ENCODE peak calls at places on chromosomes 13 and 19, in four cellular contexts. J is A549, B is K562, G is HepG2. F is an unnamed sample.

GRCh38 chr19:28446511-28446910 is 766.4 kb downstream of the UQCRFS1 start:
- DNase-seq in J (no peak), B (no peak), G (no peak), F (no peak)

GRCh38 chr19:16447015-16447384 is 24.8 kb downstream of the EPS15L1 start:
- DNase-seq in J (no peak), B (peak), G (peak), F (peak)

GRCh38 chr19:16199275-16199932 is 1.7 kb downstream of the AP1M1 start:
- DNase-seq in J (no peak), B (no peak), G (no peak), F (no peak)

GRCh38 chr19:47110521-47111080 is 3.0 kb downstream of the ZC3H4 start:
- DNase-seq in J (no peak), B (peak), G (no peak), F (no peak)

GRCh38 chr19:49150106-49150943 is 4.9 kb downstream of the HRC start:
- DNase-seq in J (peak), B (peak), G (peak), F (no peak)

GRCh38 chr13:101930331-101930730 is 471.5 kb downstream of the FGF14 start:
- DNase-seq in J (no peak), B (no peak), G (no peak), F (no peak)

GRCh38 chr13:100541882-100542545 is 46.6 kb downstream of the GGACT start:
- DNase-seq in J (no peak), B (no peak), G (no peak), F (no peak)

GRCh38 chr13:50801087-50801931 is 42.2 kb downstream of the DLEU7 start:
- DNase-seq in J (peak), B (peak), G (peak), F (peak)

GRCh38 chr13:26529441-26529840 is 28.0 kb upstream of the WASF3 start:
- DNase-seq in J (peak), B (peak), G (peak), F (no peak)

GRCh38 chr13:45143346-45143751 is 23.0 kb downstream of the GTF2F2 start:
- DNase-seq in J (no peak), B (no peak), G (no peak), F (no peak)
- TF ChIP-seq POLR2AphosphoS2 in J (no peak), B (no peak), G (no peak), F (no peak)

GRCh38 chr19:32232449-32232848 is 113.0 kb upstream of the ZNF507 start:
- DNase-seq in J (no peak), B (no peak), G (no peak), F (no peak)

GRCh38 chr19:32231691-32232090 is 113.7 kb upstream of the ZNF507 start:
- DNase-seq in J (no peak), B (no peak), G (no peak), F (no peak)

GRCh38 chr19:32234663-32235217 is 110.7 kb upstream of the ZNF507 start:
- DNase-seq in J (no peak), B (no peak), G (no peak), F (no peak)

GRCh38 chr19:32233091-32233490 is 112.3 kb upstream of the ZNF507 start:
- DNase-seq in J (no peak), B (no peak), G (no peak), F (no peak)

GRCh38 chr19:32233885-32234284 is 111.5 kb upstream of the ZNF507 start:
- DNase-seq in J (no peak), B (no peak), G (no peak), F (no peak)
- TF ChIP-seq POLR2AphosphoS2 in J (no peak), B (no peak), G (no peak), F (no peak)

GRCh38 chr13:51849145-51850101 is 4.4 kb upstream of the TMEM272 start:
- DNase-seq in J (peak), B (peak), G (peak), F (no peak)
- TF ChIP-seq POLR2AphosphoS2 in J (no peak), B (no peak), G (no peak), F (no peak)

GRCh38 chr13:21948781-21949474 is 278.1 kb downstream of the FGF9 start:
- DNase-seq in J (no peak), B (no peak), G (no peak), F (no peak)

GRCh38 chr13:21945195-21945594 is 274.3 kb downstream of the FGF9 start:
- DNase-seq in J (no peak), B (no peak), G (no peak), F (no peak)

GRCh38 chr13:21944610-21945009 is 273.7 kb downstream of the FGF9 start:
- DNase-seq in J (no peak), B (no peak), G (no peak), F (no peak)

GRCh38 chr13:21949818-21950429 is 279.1 kb downstream of the FGF9 start:
- DNase-seq in J (no peak), B (no peak), G (no peak), F (no peak)
- TF ChIP-seq POLR2AphosphoS2 in J (no peak), B (no peak), G (no peak), F (no peak)

GRCh38 chr19:35207391-35207871 is 21.1 kb downstream of the FAM187B start:
- DNase-seq in J (no peak), B (no peak), G (no peak), F (no peak)

GRCh38 chr19:35206855-35207254 is 21.7 kb downstream of the FAM187B start:
- DNase-seq in J (no peak), B (no peak), G (no peak), F (no peak)

GRCh38 chr19:35205733-35206323 is 22.7 kb downstream of the FAM187B start:
- DNase-seq in J (no peak), B (no peak), G (no peak), F (no peak)

GRCh38 chr19:35204799-35205732 is 23.5 kb downstream of the FAM187B start:
- DNase-seq in J (no peak), B (no peak), G (no peak), F (peak)

DNA sequence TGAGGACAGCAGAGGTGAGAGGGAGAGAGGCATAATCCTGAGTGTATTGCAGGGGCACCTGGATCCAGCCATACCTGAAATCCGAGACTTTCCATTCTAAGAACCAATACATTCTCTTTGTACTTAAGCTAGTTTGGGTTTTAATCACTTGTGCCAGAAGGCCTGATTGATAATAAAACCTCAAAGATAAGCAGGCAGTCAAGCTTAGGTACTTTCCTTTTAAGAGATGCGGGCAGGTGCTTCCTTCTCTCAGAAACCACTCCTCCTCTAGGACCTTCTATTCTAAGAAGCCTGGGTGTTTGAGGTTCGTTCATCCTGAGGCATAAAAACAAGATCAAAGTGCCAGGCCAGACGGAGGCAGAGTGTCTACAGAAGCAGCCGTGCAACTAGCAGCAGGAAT is 22.2 kb downstream of the FAM187B start:
- DNase-seq in J (no peak), B (no peak), G (no peak), F (peak)
- TF ChIP-seq POLR2AphosphoS2 in J (no peak), B (no peak), G (no peak), F (no peak)

GRCh38 chr19:3547301-3547731 is 8.3 kb downstream of the TEKTIP1 start:
- DNase-seq in J (no peak), B (no peak), G (no peak), F (no peak)

GRCh38 chr19:3549816-3550215 is 7.6 kb downstream of the MFSD12 start:
- DNase-seq in J (no peak), B (no peak), G (no peak), F (no peak)

GRCh38 chr19:3547767-3548282 is 8.9 kb downstream of the TEKTIP1 start:
- DNase-seq in J (no peak), B (no peak), G (no peak), F (no peak)

GRCh38 chr19:3546119-3546518 is 7.1 kb downstream of the TEKTIP1 start:
- DNase-seq in J (no peak), B (no peak), G (no peak), F (no peak)

DNA sequence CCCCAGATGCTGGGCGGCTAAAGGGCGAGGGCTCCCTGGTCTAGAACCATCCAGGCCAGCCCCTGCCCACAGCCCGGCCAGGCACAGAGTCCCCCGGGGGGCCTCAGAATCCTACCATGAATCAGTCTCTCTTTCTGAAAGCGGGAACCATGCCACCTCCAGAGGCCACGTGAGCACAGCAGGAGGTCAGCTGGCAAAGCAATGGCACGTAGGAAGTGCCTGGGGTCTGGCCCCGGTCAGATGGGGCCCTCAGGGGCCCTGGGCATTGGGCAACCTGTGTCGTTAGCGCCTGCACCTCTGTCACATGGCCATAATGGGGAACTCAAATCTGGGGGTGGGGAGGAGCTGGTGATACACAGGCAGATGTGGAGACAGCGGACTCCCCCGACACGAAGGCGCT is 8.8 kb downstream of the MFSD12 start:
- DNase-seq in J (no peak), B (no peak), G (no peak), F (no peak)
- TF ChIP-seq POLR2AphosphoS2 in J (no peak), B (no peak), G (no peak), F (no peak)

GRCh38 chr13:98222081-98222554 is 45.0 kb upstream of the RNF113B start:
- DNase-seq in J (no peak), B (no peak), G (no peak), F (no peak)
- TF ChIP-seq POLR2AphosphoS2 in J (no peak), B (no peak), G (no peak), F (no peak)

F was measured in GM12878.